ENCODE peak calls at places on chromosomes 16 and 17, in ten cellular contexts. Z, J, B, F, X, M, U, A, T and S are unnamed samples.

GRCh38 chr17:35164716-35165115 is 17.1 kb downstream of the UNC45B start:
- DNase-seq in J (no peak), T (no peak), U (no peak), A (no peak), M (no peak), F (no peak), Z (no peak), B (no peak), X (no peak), S (no peak)

GRCh38 chr16:57601801-57602478 is 26.5 kb upstream of the ADGRG1 start:
- DNase-seq in Z (no peak), T (no peak), U (no peak), B (peak; percentile 51), M (no peak), X (no peak), A (no peak), F (no peak), J (no peak), S (no peak)

GRCh38 chr16:10514369-10515055 is 65.9 kb downstream of the EMP2 start:
- DNase-seq in X (no peak), A (peak; percentile 57), B (peak; percentile 46), T (peak; percentile 65), Z (peak; percentile 37), J (no peak), F (peak; percentile 59), U (no peak), M (peak; percentile 60), S (no peak)

GRCh38 chr16:71339481-71340171 is 18.9 kb upstream of the CALB2 start:
- DNase-seq in U (no peak), T (no peak), M (no peak), Z (no peak), X (no peak), B (no peak), A (no peak), F (no peak), J (no peak), S (no peak)

GRCh38 chr16:78127130-78127529 is 27.7 kb downstream of the WWOX start:
- DNase-seq in A (no peak), U (no peak), F (no peak), Z (no peak), J (no peak), T (no peak), X (no peak), M (no peak), B (no peak), S (no peak)

GRCh38 chr16:77788196-77789084 is at the start of gene VAT1L:
- DNase-seq in U (peak; percentile 77), F (peak; percentile 78), J (no peak), B (no peak), X (peak; percentile 34), A (no peak), T (no peak), M (peak; percentile 44), Z (no peak), S (no peak)

GRCh38 chr17:78409191-78409621 is 30.8 kb downstream of the PGS1 start:
- DNase-seq in J (no peak), U (peak; percentile 92), A (no peak), M (peak; percentile 53), B (no peak), T (peak; percentile 83), X (no peak), Z (peak; percentile 91), F (no peak), S (peak; percentile 86)

GRCh38 chr17:70563301-70563820 is 394.0 kb downstream of the KCNJ2 start:
- DNase-seq in Z (peak; percentile 10), F (no peak), T (no peak), M (no peak), X (peak; percentile 42), J (no peak), A (no peak), B (no peak), U (no peak), S (no peak)

GRCh38 chr16:14284930-14285541 is 213.9 kb downstream of the MRTFB start:
- DNase-seq in J (no peak), U (peak; percentile 86), T (peak; percentile 67), X (no peak), B (no peak), A (no peak), Z (peak; percentile 67), M (peak; percentile 82), F (peak; percentile 86), S (no peak)

GRCh38 chr16:72910875-72911274 is 137.1 kb downstream of the ZFHX3 start:
- DNase-seq in J (no peak), Z (no peak), X (no peak), B (no peak), A (no peak), F (peak; percentile 18), T (no peak), M (no peak), U (no peak), S (no peak)

GRCh38 chr16:16881771-16882170 is 502.8 kb downstream of the NPIPA7 start:
- DNase-seq in M (no peak), X (no peak), F (peak; percentile 27), Z (no peak), A (no peak), T (no peak), B (no peak), J (no peak), U (no peak), S (no peak)
- TF ChIP-seq CTCF in M (no peak), X (no peak), F (peak; percentile 25), Z (no peak), A (no peak), T (no peak), B (no peak), J (no peak), U (no peak), S (no peak)

DNA sequence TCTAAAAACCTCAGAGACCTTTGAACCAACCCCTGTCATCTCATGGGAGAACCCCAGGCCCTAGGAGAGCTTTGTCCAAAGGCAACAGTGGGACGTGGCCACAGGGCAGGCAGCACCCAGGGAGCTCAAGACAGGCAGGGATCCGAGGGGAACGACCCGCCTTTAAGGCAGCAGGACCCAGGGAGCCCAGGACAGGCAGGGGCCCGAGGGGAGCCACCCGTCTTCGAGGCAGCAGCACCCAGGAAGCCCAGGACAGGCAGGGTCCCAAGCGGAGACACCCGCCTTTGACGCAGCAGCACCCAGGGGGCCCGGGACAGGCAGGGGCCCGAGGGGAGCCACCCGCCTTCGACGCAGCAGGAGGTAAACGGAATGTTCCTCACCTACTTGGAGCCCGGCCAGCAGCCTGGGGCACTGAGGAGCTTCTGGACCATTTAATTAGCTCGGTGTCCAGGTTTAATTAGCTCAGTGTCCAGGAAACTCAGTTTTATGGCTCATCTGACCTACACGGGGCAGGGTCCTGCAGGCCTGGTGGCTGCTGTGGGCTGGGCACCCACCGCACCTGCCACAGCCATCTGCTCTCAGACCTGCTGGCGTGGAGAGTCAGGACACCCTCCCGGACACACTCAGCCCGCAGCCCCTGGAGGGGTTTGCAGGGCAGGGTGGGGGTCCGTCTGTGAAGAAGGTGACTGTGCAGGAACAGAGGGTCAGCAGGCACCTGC is 24.4 kb downstream of the PIEZO1 start:
- DNase-seq in A (no peak), J (no peak), T (no peak), M (no peak), B (no peak), Z (peak; percentile 77), U (no peak), F (no peak), X (no peak), S (no peak)
- H3K4me1 ChIP-seq in A (peaks cover 6% of the 10 kb centered on the region), J (peaks cover 62% of the 10 kb centered on the region), T (peaks cover 54% of the 10 kb centered on the region), M (peaks cover 24% of the 10 kb centered on the region), B (no peaks in the 10 kb centered on the region), Z (peaks cover 31% of the 10 kb centered on the region), U (peaks cover 65% of the 10 kb centered on the region), F (peaks cover 22% of the 10 kb centered on the region), X (peaks cover 4% of the 10 kb centered on the region), S (peaks cover 3% of the 10 kb centered on the region)

DNA sequence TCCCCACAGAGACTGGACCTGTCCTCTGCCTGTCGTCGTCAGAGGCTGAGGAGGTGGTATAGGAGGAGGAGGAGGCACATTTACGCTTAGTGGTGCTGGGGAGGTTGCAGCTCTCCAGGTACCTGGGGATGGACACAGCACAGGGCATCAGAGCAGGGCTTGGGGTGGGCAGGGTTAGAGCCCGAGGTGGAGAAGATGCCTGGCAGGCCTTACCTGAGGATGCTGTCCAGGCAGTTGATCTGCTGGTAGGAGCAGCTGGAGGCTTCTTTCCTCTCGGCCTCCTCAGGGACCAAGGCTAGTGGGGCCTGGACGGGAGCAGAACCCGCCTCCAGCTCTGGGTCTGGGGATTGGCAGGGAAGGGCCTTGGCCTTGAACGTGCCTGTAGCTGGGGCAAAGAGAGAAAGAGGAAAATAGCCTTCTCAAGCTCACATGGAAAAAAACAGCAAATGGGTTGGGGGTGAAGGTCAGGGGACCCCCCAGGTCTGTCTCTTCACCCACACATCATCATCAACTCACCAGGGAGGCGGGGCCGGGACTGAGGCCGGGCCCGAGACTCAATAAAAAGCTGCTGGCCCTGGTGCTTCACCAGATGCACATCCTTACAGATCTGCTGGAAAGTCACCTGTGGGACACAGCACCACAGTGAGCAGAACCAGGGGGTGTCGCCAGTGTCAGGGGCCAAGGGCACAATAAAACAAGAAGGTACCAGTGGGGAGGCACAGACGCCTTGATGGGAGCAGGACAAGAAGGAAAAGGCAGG is 5.6 kb downstream of the PER1 start:
- DNase-seq in T (no peak), Z (no peak), X (no peak), B (no peak), A (no peak), F (no peak), M (no peak), U (peak; percentile 49), J (peak; percentile 67), S (no peak)
- H3K27ac ChIP-seq in T (peak overlapping the region; percentile 2), Z (peak overlapping the region; percentile 54), X (no peak overlapping the region), B (no peak overlapping the region), A (peak overlapping the region; percentile 66), F (no peak overlapping the region), M (no peak overlapping the region), U (no peak overlapping the region), J (no peak overlapping the region), S (no peak overlapping the region)

GRCh38 chr16:85027968-85028637 is 508 bp downstream of the KIAA0513 start:
- DNase-seq in F (peak; percentile 73), T (no peak), J (peak; percentile 71), B (peak; percentile 30), Z (peak; percentile 46), X (no peak), U (no peak), A (peak; percentile 42), M (no peak), S (no peak)
- TF ChIP-seq CTCF in F (peak; percentile 40), T (no peak), J (no peak), B (no peak), Z (no peak), X (no peak), U (peak; percentile 0), A (no peak), M (no peak), S (no peak)

GRCh38 chr17:39772415-39772814 is 34.7 kb downstream of the GRB7 start:
- DNase-seq in M (no peak), B (no peak), J (no peak), U (no peak), F (no peak), A (no peak), Z (no peak), X (no peak), T (no peak), S (no peak)
- H3K4me1 ChIP-seq in M (no peaks in the 10 kb centered on the region), B (peaks cover 97% of the 10 kb centered on the region), J (peaks cover 7% of the 10 kb centered on the region), U (no peaks in the 10 kb centered on the region), F (no peaks in the 10 kb centered on the region), A (no peaks in the 10 kb centered on the region), Z (no peaks in the 10 kb centered on the region), X (no peaks in the 10 kb centered on the region), T (no peaks in the 10 kb centered on the region), S (peaks cover 19% of the 10 kb centered on the region)